ENCODE peak calls at places on chromosome 4, in ten cellular contexts. W is mesendoderm, K is cardiac muscle cell, I is ascending aorta, B is MM.1S, V is brain microvascular endothelial cell, F is upper lobe of right lung, Y is Peyer's patch, O is body of pancreas, L is uterus. T is an unnamed sample.

GRCh38 chr4:38582445-38582844 is 81.6 kb upstream of the KLF3 start:
- DNase-seq in W (peak; percentile 13), K (no peak), I (no peak), B (no peak), V (no peak), F (no peak), Y (no peak), O (no peak), L (no peak), T (no peak)

GRCh38 chr4:110091426-110091825 is 107.0 kb downstream of the ELOVL6 start:
- DNase-seq in W (no peak), K (no peak), I (no peak), B (no peak), V (peak; percentile 78), F (no peak), Y (no peak), O (no peak), L (no peak), T (no peak)

GRCh38 chr4:146182450-146182849 is 6.9 kb downstream of the LSM6 start:
- DNase-seq in W (no peak), K (no peak), I (no peak), B (no peak), V (no peak), F (no peak), Y (no peak), O (no peak), L (no peak), T (no peak)

GRCh38 chr4:42484630-42485029 is 87.3 kb downstream of the SHISA3 start:
- DNase-seq in W (no peak), K (no peak), I (no peak), B (no peak), V (no peak), F (no peak), Y (no peak), O (no peak), L (no peak), T (no peak)

GRCh38 chr4:38562751-38563198 is 101.2 kb upstream of the KLF3 start:
- DNase-seq in W (peak; percentile 40), K (no peak), I (no peak), B (no peak), V (no peak), F (no peak), Y (peak; percentile 47), O (no peak), L (peak; percentile 17), T (no peak)

GRCh38 chr4:137470806-137471205 is 61.5 kb downstream of the PCDH18 start:
- DNase-seq in W (no peak), K (no peak), I (no peak), B (no peak), V (no peak), F (no peak), Y (no peak), O (no peak), L (no peak), T (no peak)

GRCh38 chr4:16225139-16225538 is 1.1 kb downstream of the TAPT1 start:
- DNase-seq in W (no peak), K (no peak), I (no peak), B (peak; percentile 42), V (no peak), F (no peak), Y (no peak), O (no peak), L (no peak), T (no peak)

GRCh38 chr4:128665514-128665913 is 144.0 kb upstream of the JADE1 start:
- DNase-seq in W (no peak), K (no peak), I (no peak), B (no peak), V (no peak), F (no peak), Y (no peak), O (no peak), L (no peak), T (no peak)

GRCh38 chr4:57550143-57550542 is 440.0 kb upstream of the IGFBP7 start:
- DNase-seq in W (no peak), K (no peak), I (no peak), B (no peak), V (no peak), F (no peak), Y (no peak), O (no peak), L (no peak), T (no peak)

GRCh38 chr4:57548856-57549255 is 438.7 kb upstream of the IGFBP7 start:
- DNase-seq in W (no peak), K (no peak), I (no peak), B (no peak), V (no peak), F (no peak), Y (no peak), O (no peak), L (no peak), T (no peak)

DNA sequence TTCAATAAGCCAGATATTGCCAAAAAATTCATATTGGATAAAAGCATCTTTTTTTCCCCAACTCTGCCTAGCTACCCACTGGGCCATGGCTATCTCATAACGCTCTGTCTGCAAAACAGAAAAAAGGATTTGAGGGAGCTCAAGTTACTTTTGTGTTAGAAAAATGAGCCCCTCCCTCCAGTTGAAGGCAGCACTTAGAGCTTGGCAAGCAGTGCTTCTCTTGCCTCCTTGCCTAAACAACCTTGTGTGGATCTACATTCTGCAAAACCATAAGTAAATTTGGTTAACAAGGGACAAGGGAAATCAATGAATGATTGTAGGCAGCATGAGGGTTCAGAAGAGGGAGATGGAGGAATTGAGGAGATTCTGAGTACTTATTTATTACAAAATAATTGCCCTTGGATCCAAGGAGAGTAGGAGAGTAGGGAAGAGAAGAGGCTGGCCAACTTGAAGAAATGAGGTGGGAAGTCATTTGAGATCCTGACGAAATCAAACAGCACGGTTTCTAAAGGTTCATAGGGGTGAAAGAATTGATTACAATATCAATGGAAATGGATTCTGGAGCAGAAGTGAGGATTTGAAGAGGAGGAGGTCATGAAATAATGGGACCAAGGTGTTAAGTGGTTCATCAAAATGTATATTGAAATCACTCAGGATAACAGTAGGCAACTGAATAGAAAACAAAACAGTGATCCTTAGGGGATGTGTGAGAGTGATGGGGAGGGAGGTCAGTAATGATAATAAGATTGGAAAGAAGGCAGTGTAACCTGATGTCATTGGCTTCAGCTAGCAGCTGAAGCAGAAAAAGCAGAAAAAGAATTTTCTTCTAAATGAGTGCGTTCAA is 434.8 kb upstream of the IGFBP7 start:
- DNase-seq in W (peak; percentile 15), K (peak; percentile 3), I (no peak), B (no peak), V (no peak), F (no peak), Y (no peak), O (no peak), L (no peak), T (no peak)
- H3K4me3 ChIP-seq in W (no peak overlapping the region), K (no peak overlapping the region), I (no peak overlapping the region), B (no peak overlapping the region), V (no peak overlapping the region), F (no peak overlapping the region), Y (no peak overlapping the region), O (no peak overlapping the region), L (no peak overlapping the region), T (no peak overlapping the region)

GRCh38 chr4:3847211-3847940 is 81.2 kb downstream of the ADRA2C start:
- DNase-seq in W (peak; percentile 97), K (no peak), I (no peak), B (no peak), V (no peak), F (no peak), Y (no peak), O (no peak), L (no peak), T (no peak)
- H3K27ac ChIP-seq in W (peak overlapping the region; percentile 55), K (no peak overlapping the region), I (no peak overlapping the region), B (no peak overlapping the region), V (no peak overlapping the region), F (no peak overlapping the region), Y (no peak overlapping the region), O (no peak overlapping the region), L (no peak overlapping the region), T (no peak overlapping the region)

DNA sequence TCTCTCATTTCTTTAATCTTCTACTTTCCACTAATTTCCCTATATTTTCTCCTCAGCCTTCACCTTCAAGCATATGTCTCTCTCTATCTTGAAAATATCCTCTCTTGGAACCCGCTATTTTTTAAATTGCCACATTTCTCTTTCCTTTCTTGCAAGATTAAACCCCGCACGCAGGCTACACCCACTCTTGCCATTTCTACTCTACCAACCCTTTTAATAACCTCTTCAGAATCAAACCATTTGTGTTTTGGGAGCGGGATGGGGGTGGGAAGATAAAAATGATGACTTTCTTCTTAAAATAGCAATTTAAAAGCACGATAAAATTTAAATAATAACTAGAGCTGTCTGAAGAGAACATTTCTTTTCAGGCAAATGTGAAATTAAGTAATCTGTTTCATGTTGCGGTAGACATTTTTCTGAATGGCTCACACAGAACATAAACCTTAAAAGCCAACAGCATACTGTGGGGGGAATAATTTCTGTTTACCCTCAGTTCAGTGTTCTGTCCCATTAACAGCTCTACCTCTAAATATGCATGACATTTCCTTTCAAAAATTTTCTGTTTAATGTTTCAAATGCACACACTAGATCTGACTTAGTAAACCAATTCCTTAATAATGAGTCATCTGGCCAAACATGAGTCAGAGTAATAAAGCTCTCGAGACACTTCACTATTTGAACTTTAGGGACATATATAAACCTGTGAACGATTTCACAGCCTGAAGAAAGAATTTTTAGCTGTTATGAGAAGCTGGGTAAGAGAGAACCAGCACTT is 20.5 kb downstream of the ARSJ start:
- DNase-seq in W (peak; percentile 45), K (no peak), I (no peak), B (no peak), V (peak; percentile 66), F (no peak), Y (no peak), O (no peak), L (no peak), T (peak; percentile 32)
- H3K4me3 ChIP-seq in W (no peak overlapping the region), K (no peak overlapping the region), I (peak overlapping the region; percentile 46), B (no peak overlapping the region), V (peak overlapping the region; percentile 20), F (peak overlapping the region; percentile 9), Y (no peak overlapping the region), O (no peak overlapping the region), L (peak overlapping the region; percentile 10), T (no peak overlapping the region)

GRCh38 chr4:73918058-73918457 is 48.9 kb downstream of the CXCL1 start:
- DNase-seq in W (no peak), K (no peak), I (no peak), B (no peak), V (no peak), F (no peak), Y (no peak), O (no peak), L (no peak), T (peak; percentile 47)

GRCh38 chr4:73917081-73917501 is 47.9 kb downstream of the CXCL1 start:
- DNase-seq in W (no peak), K (no peak), I (no peak), B (no peak), V (peak; percentile 89), F (no peak), Y (no peak), O (no peak), L (no peak), T (no peak)

GRCh38 chr4:73914071-73914470 is 44.9 kb downstream of the CXCL1 start:
- DNase-seq in W (no peak), K (no peak), I (no peak), B (no peak), V (no peak), F (no peak), Y (no peak), O (no peak), L (no peak), T (no peak)

GRCh38 chr4:73919691-73920090 is 50.5 kb downstream of the CXCL1 start:
- DNase-seq in W (no peak), K (no peak), I (no peak), B (no peak), V (no peak), F (no peak), Y (no peak), O (no peak), L (no peak), T (no peak)

DNA sequence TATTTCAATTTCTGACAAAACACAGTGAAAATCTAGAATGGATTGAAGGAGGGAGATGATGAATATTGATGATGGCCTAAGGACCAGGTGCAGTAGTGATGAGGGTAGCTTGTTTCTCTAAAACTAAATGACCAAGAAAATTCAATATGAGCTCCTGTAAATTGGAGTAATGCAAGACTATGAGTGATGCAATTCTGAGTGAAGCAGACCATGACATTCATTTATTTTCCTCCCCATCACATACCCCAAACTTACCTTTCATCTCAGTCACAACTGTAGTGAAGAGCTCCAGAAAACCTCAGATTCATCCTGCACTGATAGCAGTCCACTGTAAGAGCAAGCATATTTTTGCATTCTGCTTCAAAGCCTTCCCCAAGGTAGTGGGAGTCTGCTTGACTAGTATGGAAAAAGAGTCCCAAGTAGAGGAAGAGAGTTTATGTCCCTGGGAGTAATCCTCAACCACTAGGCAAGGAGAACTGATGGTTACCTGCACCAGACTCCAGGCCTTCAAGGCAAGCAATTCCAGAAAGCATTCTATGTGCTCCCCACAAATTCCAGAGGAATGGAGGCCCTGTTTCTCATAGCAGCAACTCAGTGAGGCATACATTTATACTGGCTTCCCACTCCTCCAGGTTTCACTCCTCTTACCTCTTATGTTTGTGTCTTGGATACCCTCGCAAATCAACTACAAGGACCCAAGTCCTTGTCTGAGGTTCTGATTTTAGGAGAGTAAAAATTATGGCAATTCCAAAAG is 47.2 kb downstream of the CXCL1 start:
- DNase-seq in W (no peak), K (no peak), I (no peak), B (no peak), V (no peak), F (no peak), Y (no peak), O (no peak), L (no peak), T (no peak)
- H3K27ac ChIP-seq in W (no peak overlapping the region), K (no peak overlapping the region), I (no peak overlapping the region), B (no peak overlapping the region), V (no peak overlapping the region), F (no peak overlapping the region), Y (no peak overlapping the region), O (no peak overlapping the region), L (no peak overlapping the region), T (no peak overlapping the region)

T was measured in prostate gland.